ENCODE peak calls at places on chromosomes 12 and 14, in seven cellular contexts. L is activated CD4-positive, CD25-positive, alpha-beta regulatory T cell; H is Right ventricle myocardium superior; D is T-helper 17 cell; X is pancreas; W is GOT3; S is activated naive CD4-positive, alpha-beta T cell. Z is an unnamed sample.
A peak's percentile ranks its signal among the peaks of the same experiment; 100 is the strongest.

GRCh38 chr12:19945559-19946485 is 422.5 kb upstream of the PDE3A start:
- DNase-seq in L (no peak), H (no peak), D (no peak), X (no peak), W (no peak), S (no peak), Z (no peak)

GRCh38 chr12:32615441-32615840 is 63.7 kb upstream of the DNM1L start:
- DNase-seq in L (no peak), H (no peak), D (no peak), X (no peak), W (no peak), S (no peak), Z (no peak)

GRCh38 chr14:61329478-61330051 is 8.2 kb downstream of the PRKCH start:
- DNase-seq in L (no peak), H (no peak), D (no peak), X (no peak), W (no peak), S (no peak), Z (no peak)

GRCh38 chr12:99137124-99137845 is 492.2 kb downstream of the APAF1 start:
- DNase-seq in L (no peak), H (no peak), D (no peak), X (no peak), W (no peak), S (no peak), Z (no peak)

GRCh38 chr12:95815635-95816212 is 25.2 kb upstream of the NTN4 start:
- DNase-seq in L (no peak), H (no peak), D (no peak), X (no peak), W (no peak), S (no peak), Z (no peak)

GRCh38 chr12:11545438-11546330 is 103.8 kb upstream of the ETV6 start:
- DNase-seq in L (no peak), H (no peak), D (no peak), X (no peak), W (no peak), S (peak; percentile 18), Z (no peak)

GRCh38 chr14:100888789-100889315 is 14.7 kb downstream of the RTL1 start:
- DNase-seq in L (no peak), H (no peak), D (no peak), X (no peak), W (no peak), S (no peak), Z (no peak)

GRCh38 chr14:20177433-20177974 is 13.2 kb upstream of the OR11G2 start:
- DNase-seq in L (no peak), H (no peak), D (no peak), X (no peak), W (no peak), S (no peak), Z (no peak)

GRCh38 chr14:50796391-50796790 is 34.6 kb downstream of the NIN start:
- DNase-seq in L (no peak), H (no peak), D (no peak), X (no peak), W (no peak), S (no peak), Z (no peak)

GRCh38 chr12:47110011-47110541 is 30.3 kb upstream of the AMIGO2 start:
- DNase-seq in L (no peak), H (no peak), D (no peak), X (no peak), W (no peak), S (no peak), Z (no peak)

GRCh38 chr14:71582705-71583104 is 349.5 kb upstream of the RGS6 start:
- DNase-seq in L (no peak), H (no peak), D (no peak), X (no peak), W (no peak), S (no peak), Z (no peak)

GRCh38 chr12:15732341-15733061 is 56.7 kb downstream of the EPS8 start:
- DNase-seq in L (no peak), H (no peak), D (no peak), X (no peak), W (no peak), S (no peak), Z (no peak)

GRCh38 chr14:60349663-60350365 is 100.8 kb downstream of the PPM1A start:
- DNase-seq in L (no peak), H (no peak), D (no peak), X (no peak), W (no peak), S (no peak), Z (no peak)

GRCh38 chr12:52903285-52903854 is 1.5 kb downstream of the KRT8 start:
- DNase-seq in L (no peak), H (peak; percentile 83), D (peak; percentile 22), X (peak; percentile 88), W (no peak), S (peak; percentile 13), Z (no peak)

GRCh38 chr12:42742691-42743090 is 153.1 kb upstream of the PRICKLE1 start:
- DNase-seq in L (no peak), H (no peak), D (no peak), X (no peak), W (no peak), S (no peak), Z (no peak)

GRCh38 chr14:93033983-93034670 is 81.6 kb downstream of the ITPK1 start:
- DNase-seq in L (peak; percentile 3), H (no peak), D (no peak), X (no peak), W (no peak), S (no peak), Z (no peak)

GRCh38 chr12:97640826-97641225 is 178.2 kb downstream of the RMST start:
- DNase-seq in L (no peak), H (no peak), D (no peak), X (no peak), W (no peak), S (no peak), Z (no peak)

GRCh38 chr14:93090826-93091583 is 24.7 kb downstream of the ITPK1 start:
- DNase-seq in L (no peak), H (peak; percentile 65), D (no peak), X (no peak), W (no peak), S (no peak), Z (no peak)

GRCh38 chr14:24058260-24058950 is 6.6 kb downstream of the CARMIL3 start:
- DNase-seq in L (no peak), H (peak; percentile 58), D (peak; percentile 38), X (peak; percentile 75), W (peak; percentile 1), S (no peak), Z (peak; percentile 64)

GRCh38 chr12:113996026-113996425 is 29.9 kb upstream of the RBM19 start:
- DNase-seq in L (no peak), H (no peak), D (no peak), X (no peak), W (no peak), S (no peak), Z (no peak)